ENCODE peak calls at places on chromosome 15, in six cellular contexts. One of them, this sample, is unnamed.

GRCh38 chr15:92914768-92915221 is 14.7 kb downstream of the CHD2 start:
- DNase-seq in cardiac muscle cell: no peak
- DNase-seq in MM.1S: no peak
- DNase-seq in PC-9: no peak
- DNase-seq in fibroblast of lung: no peak
- DNase-seq in pancreas: no peak
- DNase-seq in this sample: no peak

GRCh38 chr15:52702390-52702789 is 23.2 kb upstream of the ATOSA start:
- DNase-seq in cardiac muscle cell: no peak
- DNase-seq in MM.1S: no peak
- DNase-seq in PC-9: no peak
- DNase-seq in fibroblast of lung: no peak
- DNase-seq in pancreas: no peak
- DNase-seq in this sample: no peak

GRCh38 chr15:37981781-37982180 is 47.3 kb downstream of the TMCO5A start:
- DNase-seq in cardiac muscle cell: peak
- DNase-seq in MM.1S: peak
- DNase-seq in PC-9: no peak
- DNase-seq in fibroblast of lung: peak
- DNase-seq in pancreas: no peak
- DNase-seq in this sample: no peak

GRCh38 chr15:81098884-81099601 is 35.0 kb upstream of the CFAP161 start:
- DNase-seq in cardiac muscle cell: peak
- DNase-seq in MM.1S: no peak
- DNase-seq in PC-9: no peak
- DNase-seq in fibroblast of lung: no peak
- DNase-seq in pancreas: no peak
- DNase-seq in this sample: no peak

GRCh38 chr15:44207643-44208042 is 12.6 kb upstream of the FRMD5 start:
- DNase-seq in cardiac muscle cell: peak
- DNase-seq in MM.1S: no peak
- DNase-seq in PC-9: no peak
- DNase-seq in fibroblast of lung: peak
- DNase-seq in pancreas: no peak
- DNase-seq in this sample: no peak

GRCh38 chr15:50940506-50940905 is 32.0 kb downstream of the AP4E1 start:
- DNase-seq in cardiac muscle cell: peak
- DNase-seq in MM.1S: no peak
- DNase-seq in PC-9: no peak
- DNase-seq in fibroblast of lung: peak
- DNase-seq in pancreas: no peak
- DNase-seq in this sample: no peak

GRCh38 chr15:36856339-36856973 is 243.9 kb downstream of the MEIS2 start:
- DNase-seq in cardiac muscle cell: no peak
- DNase-seq in MM.1S: no peak
- DNase-seq in PC-9: no peak
- DNase-seq in fibroblast of lung: no peak
- DNase-seq in pancreas: no peak
- DNase-seq in this sample: no peak

GRCh38 chr15:58147151-58147550 is 9.0 kb downstream of the AQP9 start:
- DNase-seq in cardiac muscle cell: no peak
- DNase-seq in MM.1S: no peak
- DNase-seq in PC-9: no peak
- DNase-seq in fibroblast of lung: peak
- DNase-seq in pancreas: no peak
- DNase-seq in this sample: no peak

GRCh38 chr15:100897873-100898490 is 18.4 kb downstream of the ALDH1A3 start:
- DNase-seq in cardiac muscle cell: no peak
- DNase-seq in MM.1S: no peak
- DNase-seq in PC-9: no peak
- DNase-seq in fibroblast of lung: no peak
- DNase-seq in pancreas: no peak
- DNase-seq in this sample: no peak

GRCh38 chr15:48367483-48367882 is 36.3 kb downstream of the DUT start:
- DNase-seq in cardiac muscle cell: peak
- DNase-seq in MM.1S: no peak
- DNase-seq in PC-9: no peak
- DNase-seq in fibroblast of lung: no peak
- DNase-seq in pancreas: no peak
- DNase-seq in this sample: no peak

GRCh38 chr15:85414495-85414894 is 34.1 kb downstream of the AKAP13 start:
- DNase-seq in cardiac muscle cell: peak
- DNase-seq in MM.1S: peak
- DNase-seq in PC-9: no peak
- DNase-seq in fibroblast of lung: peak
- DNase-seq in pancreas: no peak
- DNase-seq in this sample: no peak

GRCh38 chr15:101635944-101636727 is 16.0 kb downstream of the TM2D3 start:
- DNase-seq in cardiac muscle cell: no peak
- DNase-seq in MM.1S: no peak
- DNase-seq in PC-9: no peak
- DNase-seq in fibroblast of lung: no peak
- DNase-seq in pancreas: no peak
- DNase-seq in this sample: no peak

GRCh38 chr15:100241572-100242479 is 99.9 kb downstream of the ADAMTS17 start:
- DNase-seq in cardiac muscle cell: peak
- DNase-seq in MM.1S: no peak
- DNase-seq in PC-9: peak
- DNase-seq in fibroblast of lung: peak
- DNase-seq in pancreas: no peak
- DNase-seq in this sample: peak

GRCh38 chr15:28085489-28086174 is 13.5 kb downstream of the OCA2 start:
- DNase-seq in cardiac muscle cell: no peak
- DNase-seq in MM.1S: no peak
- DNase-seq in PC-9: no peak
- DNase-seq in fibroblast of lung: no peak
- DNase-seq in pancreas: no peak
- DNase-seq in this sample: no peak

GRCh38 chr15:100043732-100044131 is 298.0 kb downstream of the ADAMTS17 start:
- DNase-seq in cardiac muscle cell: peak
- DNase-seq in MM.1S: no peak
- DNase-seq in PC-9: peak
- DNase-seq in fibroblast of lung: no peak
- DNase-seq in pancreas: no peak
- DNase-seq in this sample: peak

GRCh38 chr15:45107941-45108630 is 5.9 kb downstream of the DUOX2 start:
- DNase-seq in cardiac muscle cell: no peak
- DNase-seq in MM.1S: no peak
- DNase-seq in PC-9: no peak
- DNase-seq in fibroblast of lung: no peak
- DNase-seq in pancreas: no peak
- DNase-seq in this sample: no peak

GRCh38 chr15:37813306-37813705 is 121.1 kb upstream of the TMCO5A start:
- DNase-seq in cardiac muscle cell: no peak
- DNase-seq in MM.1S: no peak
- DNase-seq in PC-9: no peak
- DNase-seq in fibroblast of lung: peak
- DNase-seq in pancreas: no peak
- DNase-seq in this sample: no peak

GRCh38 chr15:70853270-70853854 is 595 bp downstream of the LARP6 start:
- DNase-seq in cardiac muscle cell: peak
- DNase-seq in MM.1S: no peak
- DNase-seq in PC-9: peak
- DNase-seq in fibroblast of lung: peak
- DNase-seq in pancreas: peak
- DNase-seq in this sample: no peak

GRCh38 chr15:75648156-75649000 is 666 bp downstream of the SNX33 start:
- DNase-seq in cardiac muscle cell: peak
- DNase-seq in MM.1S: no peak
- DNase-seq in PC-9: peak
- DNase-seq in fibroblast of lung: peak
- DNase-seq in pancreas: peak
- DNase-seq in this sample: no peak

GRCh38 chr15:96333194-96334016 is 2.9 kb downstream of the NR2F2 start:
- DNase-seq in cardiac muscle cell: peak
- DNase-seq in MM.1S: no peak
- DNase-seq in PC-9: no peak
- DNase-seq in fibroblast of lung: peak
- DNase-seq in pancreas: peak
- DNase-seq in this sample: peak

GRCh38 chr15:78228356-78228996 is 5.9 kb downstream of the ACSBG1 start:
- DNase-seq in cardiac muscle cell: no peak
- DNase-seq in MM.1S: no peak
- DNase-seq in PC-9: no peak
- DNase-seq in fibroblast of lung: no peak
- DNase-seq in pancreas: no peak
- DNase-seq in this sample: no peak

GRCh38 chr15:78225783-78226541 is 8.4 kb downstream of the ACSBG1 start:
- DNase-seq in cardiac muscle cell: no peak
- DNase-seq in MM.1S: no peak
- DNase-seq in PC-9: no peak
- DNase-seq in fibroblast of lung: no peak
- DNase-seq in pancreas: no peak
- DNase-seq in this sample: no peak

GRCh38 chr15:78233496-78233895 is 869 bp downstream of the ACSBG1 start:
- DNase-seq in cardiac muscle cell: no peak
- DNase-seq in MM.1S: no peak
- DNase-seq in PC-9: no peak
- DNase-seq in fibroblast of lung: no peak
- DNase-seq in pancreas: no peak
- DNase-seq in this sample: no peak

GRCh38 chr15:78232951-78233350 is 1.4 kb downstream of the ACSBG1 start:
- DNase-seq in cardiac muscle cell: no peak
- DNase-seq in MM.1S: no peak
- DNase-seq in PC-9: no peak
- DNase-seq in fibroblast of lung: no peak
- DNase-seq in pancreas: no peak
- DNase-seq in this sample: no peak

GRCh38 chr15:78229431-78230406 is 4.6 kb downstream of the ACSBG1 start:
- DNase-seq in cardiac muscle cell: no peak
- DNase-seq in MM.1S: no peak
- DNase-seq in PC-9: no peak
- DNase-seq in fibroblast of lung: no peak
- DNase-seq in pancreas: no peak
- DNase-seq in this sample: no peak
- H3K4me3 ChIP-seq in cardiac muscle cell: no peak
- H3K4me3 ChIP-seq in MM.1S: no peak
- H3K4me3 ChIP-seq in PC-9: no peak
- H3K4me3 ChIP-seq in fibroblast of lung: no peak
- H3K4me3 ChIP-seq in pancreas: no peak
- H3K4me3 ChIP-seq in this sample: no peak

DNA sequence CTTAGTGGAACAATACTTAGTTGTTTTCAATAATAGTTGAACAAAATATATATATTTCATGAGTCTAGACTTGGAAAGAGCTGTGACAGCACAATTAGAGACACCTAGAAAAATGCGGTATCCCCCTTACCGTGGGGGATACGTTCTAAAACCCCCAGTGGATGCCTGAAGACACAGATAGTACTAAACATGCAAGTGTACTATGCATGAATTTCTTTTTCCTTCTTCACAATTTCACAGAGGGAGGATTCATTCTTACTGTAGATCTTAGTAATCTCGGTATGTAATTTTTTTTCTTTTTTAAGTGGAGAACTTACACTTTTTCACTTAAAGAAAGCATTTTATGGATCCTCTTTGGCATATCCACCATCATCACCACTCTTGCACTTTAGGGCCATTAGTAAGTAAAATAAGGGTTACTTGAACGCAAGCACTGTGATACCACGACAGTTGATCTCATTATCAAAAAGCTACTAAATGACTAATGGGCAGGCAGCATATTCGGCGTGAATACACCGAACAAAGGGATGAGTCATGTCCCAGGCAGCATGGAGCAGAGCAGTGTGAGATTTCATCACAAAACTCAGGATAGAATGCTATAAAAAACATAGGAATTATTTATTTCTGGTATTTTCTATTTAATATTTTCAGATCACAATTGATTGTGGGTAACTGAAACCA is 72.3 kb upstream of the ZNF280D start:
- DNase-seq in cardiac muscle cell: peak
- DNase-seq in MM.1S: no peak
- DNase-seq in PC-9: peak
- DNase-seq in fibroblast of lung: peak
- DNase-seq in pancreas: no peak
- DNase-seq in this sample: no peak
- H3K27ac ChIP-seq in cardiac muscle cell: no peak
- H3K27ac ChIP-seq in MM.1S: no peak
- H3K27ac ChIP-seq in PC-9: peak
- H3K27ac ChIP-seq in fibroblast of lung: no peak
- H3K27ac ChIP-seq in pancreas: no peak
- H3K27ac ChIP-seq in this sample: no peak

DNA sequence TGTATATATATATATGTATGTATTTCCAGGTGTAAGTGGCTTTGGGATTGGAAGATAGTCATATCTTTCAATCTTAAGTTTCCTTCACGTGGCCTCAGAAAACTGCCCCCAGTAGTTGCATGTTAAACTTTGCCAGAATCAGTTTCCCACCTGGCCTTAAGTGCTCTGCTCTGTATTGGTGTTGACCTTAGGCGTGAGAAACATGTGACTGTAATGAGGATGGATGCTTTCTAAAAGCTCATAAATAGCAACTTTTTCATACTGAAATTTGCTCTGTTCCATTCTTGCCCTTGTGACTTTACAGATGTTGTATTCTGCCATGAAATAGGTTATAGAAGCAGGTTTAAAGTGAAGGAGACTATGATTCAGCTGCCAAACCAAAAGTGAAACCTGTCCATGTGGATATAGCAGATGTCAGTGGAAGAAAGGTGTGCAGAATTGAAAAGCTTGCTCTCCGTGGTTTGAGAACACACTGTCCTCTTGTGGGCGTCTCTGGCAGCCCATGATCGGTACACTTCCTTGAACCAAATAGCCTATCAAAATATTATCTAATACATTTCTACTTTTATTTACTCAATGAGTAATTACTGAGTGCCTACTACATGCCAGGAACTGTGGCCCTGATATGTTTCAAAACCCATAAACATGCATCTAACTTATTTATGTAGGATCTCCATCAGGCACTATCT is 15.8 kb downstream of the SCG5 start:
- DNase-seq in cardiac muscle cell: no peak
- DNase-seq in MM.1S: peak
- DNase-seq in PC-9: peak
- DNase-seq in fibroblast of lung: no peak
- DNase-seq in pancreas: no peak
- DNase-seq in this sample: no peak
- TF ChIP-seq CTCF in cardiac muscle cell: no peak
- TF ChIP-seq CTCF in MM.1S: peak
- TF ChIP-seq CTCF in PC-9: no peak
- TF ChIP-seq CTCF in fibroblast of lung: no peak
- TF ChIP-seq CTCF in pancreas: peak
- TF ChIP-seq CTCF in this sample: no peak

GRCh38 chr15:80055933-80056332 is 3.5 kb upstream of the ZFAND6 start:
- DNase-seq in cardiac muscle cell: no peak
- DNase-seq in MM.1S: no peak
- DNase-seq in PC-9: no peak
- DNase-seq in fibroblast of lung: no peak
- DNase-seq in pancreas: no peak
- DNase-seq in this sample: no peak

GRCh38 chr15:80058044-80058443 is 1.4 kb upstream of the ZFAND6 start:
- DNase-seq in cardiac muscle cell: no peak
- DNase-seq in MM.1S: no peak
- DNase-seq in PC-9: no peak
- DNase-seq in fibroblast of lung: no peak
- DNase-seq in pancreas: no peak
- DNase-seq in this sample: no peak

GRCh38 chr15:80061581-80061980 is 2.1 kb downstream of the ZFAND6 start:
- DNase-seq in cardiac muscle cell: peak
- DNase-seq in MM.1S: no peak
- DNase-seq in PC-9: no peak
- DNase-seq in fibroblast of lung: peak
- DNase-seq in pancreas: no peak
- DNase-seq in this sample: no peak

GRCh38 chr15:80058851-80059785 is at the start of gene ZFAND6:
- DNase-seq in cardiac muscle cell: peak
- DNase-seq in MM.1S: peak
- DNase-seq in PC-9: peak
- DNase-seq in fibroblast of lung: peak
- DNase-seq in pancreas: peak
- DNase-seq in this sample: peak

GRCh38 chr15:80059786-80060489 is 462 bp downstream of the ZFAND6 start:
- DNase-seq in cardiac muscle cell: peak
- DNase-seq in MM.1S: peak
- DNase-seq in PC-9: peak
- DNase-seq in fibroblast of lung: no peak
- DNase-seq in pancreas: no peak
- DNase-seq in this sample: peak
- H3K4me3 ChIP-seq in cardiac muscle cell: peak
- H3K4me3 ChIP-seq in MM.1S: peak
- H3K4me3 ChIP-seq in PC-9: peak
- H3K4me3 ChIP-seq in fibroblast of lung: peak
- H3K4me3 ChIP-seq in pancreas: peak
- H3K4me3 ChIP-seq in this sample: peak

This sample was measured in coronary artery.